ENCODE peak calls at places on chromosomes 3 and 15, in nine cellular contexts. Z is stimulated activated CD8-positive, alpha-beta memory T cell treated with anti-CD3 and anti-CD28 coated beads, Interleukin-4, amount 100 ng/mL, for 24 hours; A is activated T-cell treated with anti-CD3 and anti-CD28 coated beads for 1 hour; S is stimulated activated CD4-positive, alpha-beta T cell treated with anti-CD3 and anti-CD28 coated beads, Interleukin-15, amount 100 ng/mL, for 1 hour; R is SW480; V is HEK293T; F is BE2C; N is T1000; B is CD8-positive, alpha-beta memory T cell. E is an unnamed sample.

GRCh38 chr3:13715167-13715954 is 164.5 kb downstream of the WNT7A start:
- DNase-seq in F (no peak), A (no peak), V (peak), B (no peak), N (no peak), S (no peak), Z (no peak), R (no peak), E (no peak)

GRCh38 chr15:62068787-62069170 is 2.0 kb downstream of the C2CD4A start:
- DNase-seq in R (peak), B (no peak), Z (no peak), S (no peak), N (no peak), F (no peak), A (no peak), V (no peak), E (peak)

GRCh38 chr15:29693225-29693624 is 129.0 kb downstream of the TJP1 start:
- DNase-seq in N (peak), R (no peak), B (no peak), Z (no peak), F (no peak), S (no peak), A (no peak), V (no peak), E (no peak)

GRCh38 chr15:88918738-88919137 is 5.6 kb upstream of the MFGE8 start:
- DNase-seq in B (no peak), S (no peak), N (peak), V (no peak), A (no peak), R (peak), Z (no peak), F (no peak), E (no peak)

GRCh38 chr3:190886945-190887344 is 24.5 kb upstream of the GMNC start:
- DNase-seq in Z (no peak), R (no peak), F (no peak), A (no peak), S (no peak), B (no peak), N (no peak), V (no peak), E (no peak)

GRCh38 chr15:73631915-73632669 is 1.1 kb downstream of the NPTN start:
- DNase-seq in Z (no peak), V (peak), B (no peak), S (no peak), F (peak), R (peak), A (no peak), N (no peak), E (peak)

GRCh38 chr3:47636225-47636624 is 57.6 kb upstream of the CSPG5 start:
- DNase-seq in N (no peak), S (no peak), B (no peak), Z (no peak), F (no peak), V (no peak), R (no peak), A (no peak), E (no peak)

GRCh38 chr15:79004336-79004735 is 59.5 kb upstream of the CTSH start:
- DNase-seq in Z (no peak), N (no peak), F (no peak), B (no peak), A (no peak), V (no peak), S (no peak), R (peak), E (peak)

GRCh38 chr3:55173504-55173903 is 245.6 kb upstream of the LRTM1 start:
- DNase-seq in A (no peak), S (no peak), N (no peak), Z (no peak), B (no peak), F (no peak), V (no peak), R (no peak), E (no peak)

GRCh38 chr3:132709761-132710160 is 12.4 kb downstream of the NPHP3 start:
- DNase-seq in B (no peak), R (no peak), N (no peak), S (no peak), A (no peak), Z (no peak), V (no peak), F (no peak), E (no peak)

GRCh38 chr15:70336425-70337009 is 238.8 kb upstream of the TLE3 start:
- DNase-seq in S (no peak), F (no peak), V (no peak), R (no peak), A (no peak), N (no peak), B (no peak), Z (no peak), E (no peak)

GRCh38 chr15:33963831-33964664 is 4.2 kb upstream of the CHRM5 start:
- DNase-seq in F (peak), A (no peak), R (peak), Z (no peak), V (peak), S (no peak), B (no peak), N (no peak), E (peak)

GRCh38 chr3:43148033-43148432 is 42.2 kb upstream of the POMGNT2 start:
- DNase-seq in S (no peak), A (no peak), V (no peak), N (no peak), B (no peak), F (no peak), R (peak), Z (no peak), E (no peak)

GRCh38 chr3:133855772-133856171 is 39.9 kb downstream of the RAB6B start:
- DNase-seq in R (no peak), B (no peak), A (no peak), Z (no peak), S (no peak), N (no peak), F (no peak), V (no peak), E (no peak)

GRCh38 chr3:127482216-127483004 is 108.1 kb downstream of the TPRA1 start:
- DNase-seq in A (no peak), Z (no peak), S (no peak), F (no peak), B (no peak), N (no peak), V (no peak), R (no peak), E (peak)

GRCh38 chr15:67458449-67458848 is 62.5 kb upstream of the C15orf61 start:
- DNase-seq in F (no peak), B (no peak), V (no peak), Z (no peak), R (no peak), N (no peak), S (no peak), A (no peak), E (no peak)

GRCh38 chr3:133125802-133126201 is 87.6 kb downstream of the TMEM108 start:
- DNase-seq in A (no peak), V (no peak), S (no peak), B (no peak), Z (no peak), F (no peak), N (no peak), R (no peak), E (no peak)

GRCh38 chr3:69033470-69033869 is 18.7 kb downstream of the TMF1 start:
- DNase-seq in F (no peak), S (no peak), A (no peak), B (no peak), R (no peak), N (no peak), V (no peak), Z (no peak), E (no peak)

GRCh38 chr15:25733856-25734679 is 129.1 kb downstream of the ATP10A start:
- DNase-seq in Z (no peak), V (no peak), F (no peak), R (no peak), N (no peak), A (no peak), B (no peak), S (no peak), E (no peak)

GRCh38 chr3:42102569-42102968 is 11.4 kb downstream of the TRAK1 start:
- DNase-seq in R (no peak), N (no peak), B (no peak), V (no peak), A (no peak), F (no peak), Z (no peak), S (no peak), E (no peak)

GRCh38 chr15:29095746-29096145 is 173.9 kb downstream of the NSMCE3 start:
- DNase-seq in F (no peak), S (no peak), N (no peak), Z (no peak), R (no peak), A (no peak), V (no peak), B (no peak), E (no peak)

GRCh38 chr3:76585794-76586392 is 454.0 kb upstream of the ROBO2 start:
- DNase-seq in R (peak), V (peak), F (no peak), N (no peak), A (no peak), B (no peak), Z (no peak), S (no peak), E (no peak)

GRCh38 chr3:5126586-5126985 is 4.5 kb downstream of the ARL8B start:
- DNase-seq in S (no peak), N (no peak), A (no peak), V (no peak), B (no peak), R (no peak), Z (no peak), F (no peak), E (no peak)

GRCh38 chr3:193883551-193883950 is 252.4 kb upstream of the HES1 start:
- DNase-seq in S (no peak), F (no peak), A (no peak), R (peak), B (no peak), V (no peak), Z (no peak), N (peak), E (no peak)

GRCh38 chr3:127791221-127791913 is 30.9 kb downstream of the MGLL start:
- DNase-seq in V (peak), S (no peak), N (peak), B (no peak), A (no peak), Z (no peak), F (no peak), R (peak), E (no peak)

GRCh38 chr3:183122257-183122932 is 23.1 kb upstream of the MCCC1 start:
- DNase-seq in A (no peak), S (no peak), F (no peak), Z (no peak), N (no peak), V (peak), R (peak), B (no peak), E (peak)

GRCh38 chr3:197022405-197023231 is 7.0 kb downstream of the MELTF start:
- DNase-seq in R (no peak), N (no peak), Z (no peak), A (no peak), B (no peak), F (no peak), V (no peak), S (no peak), E (no peak)

GRCh38 chr15:58318517-58318916 is 113.3 kb upstream of the LIPC start:
- DNase-seq in S (no peak), V (no peak), N (no peak), B (no peak), F (no peak), Z (no peak), A (no peak), R (no peak), E (no peak)

GRCh38 chr3:155232605-155233004 is 60.9 kb downstream of the STRIT1 start:
- DNase-seq in S (no peak), B (no peak), A (no peak), N (peak), Z (no peak), F (peak), V (no peak), R (peak), E (peak)

GRCh38 chr3:133451309-133451708 is 51.5 kb downstream of the BFSP2 start:
- DNase-seq in R (no peak), N (no peak), A (no peak), B (no peak), S (no peak), Z (no peak), F (no peak), V (no peak), E (no peak)

GRCh38 chr15:40894689-40895308 is 549 bp downstream of the VPS18 start:
- DNase-seq in B (peak), Z (peak), A (peak), N (peak), F (peak), V (peak), R (peak), S (peak), E (peak)

GRCh38 chr3:33006081-33006480 is 54.6 kb downstream of the CCR4 start:
- DNase-seq in A (no peak), B (no peak), V (no peak), F (no peak), S (no peak), N (no peak), R (no peak), Z (no peak), E (no peak)

GRCh38 chr3:188137062-188137461 is 16.9 kb upstream of the LPP start:
- DNase-seq in V (no peak), S (no peak), A (no peak), R (no peak), B (no peak), Z (no peak), F (no peak), N (no peak), E (no peak)

GRCh38 chr3:31762016-31762764 is 218.9 kb downstream of the OSBPL10 start:
- DNase-seq in N (no peak), R (no peak), S (no peak), V (no peak), F (no peak), A (no peak), B (no peak), Z (no peak), E (no peak)

GRCh38 chr3:34394978-34395748 is 596.7 kb downstream of the PDCD6IP start:
- DNase-seq in B (no peak), A (no peak), S (no peak), V (no peak), Z (no peak), R (no peak), F (no peak), N (no peak), E (no peak)

GRCh38 chr15:66955871-66956585 is 109.4 kb upstream of the SMAD3 start:
- DNase-seq in R (peak), F (no peak), S (no peak), V (no peak), A (no peak), N (peak), B (no peak), Z (no peak), E (peak)

E was measured in trophoblast cell.